ENCODE peak calls at places on chromosomes 12 and 14, in five cellular contexts. P is prostate gland; F is A549; L is CD8-positive, alpha-beta memory T cell; Z is OCI-LY7. Q is an unnamed sample.

GRCh38 chr14:59997966-59998365 is 78.0 kb downstream of the LRRC9 start:
- DNase-seq in F (no peak), L (no peak), P (no peak), Z (no peak), Q (no peak)

GRCh38 chr12:60822601-60823000 is 1226.8 kb downstream of the SLC16A7 start:
- DNase-seq in P (no peak), F (no peak), Z (no peak), L (no peak), Q (no peak)

GRCh38 chr12:113899844-113900471 is 66.2 kb downstream of the RBM19 start:
- DNase-seq in Z (no peak), F (no peak), P (peak; percentile 11), L (no peak), Q (no peak)

GRCh38 chr14:103125098-103126070 is 2.1 kb downstream of the TNFAIP2 start:
- DNase-seq in P (no peak), F (no peak), Z (no peak), L (no peak), Q (peak; percentile 12)

GRCh38 chr14:95041477-95042020 is 115.8 kb downstream of the DICER1 start:
- DNase-seq in F (no peak), P (no peak), Z (no peak), L (no peak), Q (no peak)

GRCh38 chr14:91416744-91417133 is 881 bp downstream of the CCDC88C start:
- DNase-seq in F (no peak), P (peak; percentile 46), L (no peak), Z (peak; percentile 47), Q (no peak)

GRCh38 chr12:89947437-89948265 is 239.0 kb upstream of the ATP2B1 start:
- DNase-seq in P (no peak), L (no peak), F (peak; percentile 92), Z (no peak), Q (no peak)

GRCh38 chr14:61584258-61584657 is 111.1 kb upstream of the HIF1A start:
- DNase-seq in L (no peak), P (no peak), Z (no peak), F (peak; percentile 48), Q (no peak)

GRCh38 chr12:60112063-60112462 is 516.2 kb downstream of the SLC16A7 start:
- DNase-seq in P (no peak), L (no peak), Z (no peak), F (no peak), Q (no peak)

GRCh38 chr14:50792634-50793068 is 38.3 kb downstream of the NIN start:
- DNase-seq in Z (peak; percentile 50), P (no peak), F (no peak), L (no peak), Q (no peak)

GRCh38 chr12:104716183-104716571 is 241.9 kb downstream of the SLC41A2 start:
- DNase-seq in Z (no peak), L (no peak), F (no peak), P (no peak), Q (no peak)

GRCh38 chr12:131428086-131428685 is 282.7 kb upstream of the SFSWAP start:
- DNase-seq in Z (no peak), F (no peak), P (no peak), L (no peak), Q (no peak)

GRCh38 chr12:54463484-54463883 is 9.9 kb downstream of the GTSF1 start:
- DNase-seq in F (no peak), Z (no peak), L (no peak), P (no peak), Q (no peak)

GRCh38 chr12:50326636-50327284 is 43.4 kb upstream of the LIMA1 start:
- DNase-seq in Z (no peak), F (peak; percentile 75), P (peak; percentile 85), L (no peak), Q (no peak)

GRCh38 chr12:94458882-94459772 is 540 bp downstream of the CEP83 start:
- DNase-seq in F (peak; percentile 13), P (no peak), L (peak; percentile 21), Z (peak; percentile 32), Q (no peak)

GRCh38 chr14:57897148-57897547 is 31.3 kb upstream of the SLC35F4 start:
- DNase-seq in P (no peak), Z (no peak), L (no peak), F (no peak), Q (no peak)

GRCh38 chr12:110689601-110690430 is 901 bp upstream of the HVCN1 start:
- DNase-seq in P (no peak), F (no peak), L (peak; percentile 60), Z (peak; percentile 52), Q (peak; percentile 54)

GRCh38 chr14:104639889-104640548 is 35.4 kb upstream of the TMEM179 start:
- DNase-seq in Z (peak; percentile 69), L (peak; percentile 14), P (peak; percentile 24), F (peak; percentile 77), Q (peak; percentile 57)

GRCh38 chr12:51531982-51532497 is 59.0 kb upstream of the SCN8A start:
- DNase-seq in Z (peak; percentile 71), P (peak; percentile 68), L (peak; percentile 54), F (peak; percentile 76), Q (peak; percentile 54)

GRCh38 chr14:66074546-66074945 is 411.6 kb upstream of the CCDC196 start:
- DNase-seq in F (no peak), P (no peak), L (no peak), Z (no peak), Q (no peak)

GRCh38 chr12:34396861-34397590 is 374.7 kb downstream of the ALG10 start:
- DNase-seq in F (no peak), P (peak; percentile 2), L (no peak), Z (no peak), Q (peak; percentile 5)

GRCh38 chr14:54488646-54489317 is at the start of gene GMFB:
- DNase-seq in Z (peak; percentile 93), P (peak; percentile 90), F (peak; percentile 94), L (peak; percentile 83), Q (peak; percentile 95)

GRCh38 chr12:40233741-40234367 is 9.1 kb downstream of the LRRK2 start:
- DNase-seq in L (no peak), F (no peak), Z (no peak), P (no peak), Q (no peak)

GRCh38 chr12:109269428-109269827 is 39.7 kb downstream of the FOXN4 start:
- DNase-seq in L (no peak), P (no peak), F (no peak), Z (no peak), Q (peak; percentile 48)

GRCh38 chr14:69850086-69850735 is 29.0 kb upstream of the SMOC1 start:
- DNase-seq in L (no peak), F (no peak), P (no peak), Z (no peak), Q (no peak)

GRCh38 chr12:92973614-92974013 is 44.5 kb upstream of the EEA1 start:
- DNase-seq in L (no peak), P (no peak), Z (no peak), F (peak; percentile 62), Q (no peak)

GRCh38 chr12:87025976-87026375 is 769.8 kb upstream of the MGAT4C start:
- DNase-seq in L (no peak), P (no peak), Z (no peak), F (no peak), Q (no peak)

GRCh38 chr12:89695830-89696229 is 12.8 kb downstream of the ATP2B1 start:
- DNase-seq in Z (no peak), L (no peak), F (no peak), P (no peak), Q (no peak)

GRCh38 chr14:33999771-34000291 is 49.0 kb upstream of the EGLN3 start:
- DNase-seq in F (no peak), Z (no peak), L (no peak), P (no peak), Q (no peak)

GRCh38 chr14:33997611-33998010 is 46.7 kb upstream of the EGLN3 start:
- DNase-seq in F (no peak), P (no peak), Z (no peak), L (no peak), Q (no peak)

GRCh38 chr14:33998263-33998662 is 47.4 kb upstream of the EGLN3 start:
- DNase-seq in Z (no peak), P (no peak), F (no peak), L (no peak), Q (no peak)

GRCh38 chr14:34003052-34003668 is 52.3 kb upstream of the EGLN3 start:
- DNase-seq in Z (no peak), P (no peak), F (no peak), L (no peak), Q (no peak)

GRCh38 chr14:34000396-34000795 is 49.5 kb upstream of the EGLN3 start:
- DNase-seq in Z (no peak), P (no peak), L (no peak), F (no peak), Q (no peak)
- H3K4me1 ChIP-seq in Z (no peaks in the 10 kb centered on the region), P (no peaks in the 10 kb centered on the region), L (no peaks in the 10 kb centered on the region), F (peaks cover 4% of the 10 kb centered on the region), Q (peaks cover 3% of the 10 kb centered on the region)

GRCh38 chr14:100552524-100553125 is 34.6 kb downstream of the BEGAIN start:
- DNase-seq in Z (no peak), F (no peak), L (no peak), P (no peak), Q (no peak)
- H3K4me1 ChIP-seq in Z (peaks cover 3% of the 10 kb centered on the region), F (peaks cover 11% of the 10 kb centered on the region), L (peaks cover 16% of the 10 kb centered on the region), P (peaks cover 8% of the 10 kb centered on the region), Q (peaks cover 14% of the 10 kb centered on the region)

GRCh38 chr12:64701283-64701682 is 57.9 kb downstream of the GNS start:
- DNase-seq in F (no peak), L (no peak), P (no peak), Z (peak; percentile 11), Q (no peak)
- H3K4me1 ChIP-seq in F (peaks cover 4% of the 10 kb centered on the region), L (peaks cover 36% of the 10 kb centered on the region), P (no peaks in the 10 kb centered on the region), Z (peaks cover 9% of the 10 kb centered on the region), Q (peaks cover 18% of the 10 kb centered on the region)

GRCh38 chr12:53222170-53223005 is 9.6 kb downstream of the RARG start:
- DNase-seq in F (no peak), L (no peak), Z (no peak), P (no peak), Q (no peak)
- H3K4me1 ChIP-seq in F (peaks cover 51% of the 10 kb centered on the region), L (peaks cover 58% of the 10 kb centered on the region), Z (peaks cover 56% of the 10 kb centered on the region), P (peaks cover 34% of the 10 kb centered on the region), Q (peaks cover 71% of the 10 kb centered on the region)

DNA sequence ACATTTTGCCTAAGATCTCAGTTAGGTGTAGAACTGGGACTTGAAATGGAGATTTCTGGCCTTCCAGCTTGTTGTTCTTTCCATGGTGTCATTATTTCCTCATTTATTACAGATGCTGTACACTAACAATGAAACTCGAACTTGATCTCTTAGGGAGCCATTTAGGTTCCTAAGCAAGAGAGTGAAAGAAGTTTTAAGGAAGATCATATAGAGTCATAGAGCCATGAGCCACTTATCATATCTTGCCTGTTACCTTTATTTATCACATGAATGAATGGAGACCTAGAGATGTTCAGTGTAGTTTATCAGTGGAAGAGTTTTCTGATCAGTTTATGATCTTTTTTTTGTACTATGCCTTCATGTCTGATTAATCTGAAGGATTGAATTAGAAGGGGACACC is 9.9 kb downstream of the HELB start:
- DNase-seq in P (no peak), F (no peak), L (no peak), Z (no peak), Q (no peak)
- H3K4me1 ChIP-seq in P (no peaks in the 10 kb centered on the region), F (no peaks in the 10 kb centered on the region), L (peaks cover 66% of the 10 kb centered on the region), Z (no peaks in the 10 kb centered on the region), Q (no peaks in the 10 kb centered on the region)